ENCODE peak calls at places on chromosomes 3 and 15, in seven cellular contexts. T, F, Y, R, V, Q and H are unnamed samples.

GRCh38 chr3:133792171-133792763 is 13.3 kb upstream of the SRPRB start:
- DNase-seq in R (peak), Y (no peak), T (no peak), V (peak), F (no peak), Q (no peak), H (no peak)

GRCh38 chr3:149021830-149022229 is 30.5 kb downstream of the GYG1 start:
- DNase-seq in F (no peak), R (no peak), Y (no peak), Q (no peak), T (no peak), V (no peak), H (no peak)

GRCh38 chr3:171953300-171954022 is 85.9 kb upstream of the FNDC3B start:
- DNase-seq in F (no peak), T (no peak), R (no peak), V (no peak), Q (no peak), Y (no peak), H (no peak)

GRCh38 chr3:14435175-14436011 is 33.0 kb downstream of the SLC6A6 start:
- DNase-seq in Q (no peak), V (no peak), Y (no peak), T (no peak), F (peak), R (no peak), H (no peak)

GRCh38 chr3:64972793-64973192 is 285.0 kb upstream of the ADAMTS9 start:
- DNase-seq in F (no peak), R (no peak), Y (no peak), T (no peak), Q (no peak), V (no peak), H (no peak)

GRCh38 chr15:37078000-37078399 is 22.3 kb downstream of the MEIS2 start:
- DNase-seq in T (no peak), Q (no peak), V (no peak), R (no peak), Y (no peak), F (no peak), H (no peak)

GRCh38 chr3:187777331-187778046 is 32.2 kb upstream of the BCL6 start:
- DNase-seq in V (peak), Y (no peak), F (no peak), R (no peak), Q (no peak), T (peak), H (peak)

GRCh38 chr3:174776123-174776522 is 83.0 kb upstream of the NAALADL2 start:
- DNase-seq in Y (no peak), T (no peak), V (peak), R (no peak), F (no peak), Q (no peak), H (no peak)

GRCh38 chr15:34437687-34438086 is at the start of gene GOLGA8A:
- DNase-seq in R (no peak), Y (peak), T (peak), V (peak), Q (no peak), F (peak), H (peak)

GRCh38 chr3:121914081-121914998 is 20.1 kb downstream of the SLC15A2 start:
- DNase-seq in R (no peak), T (no peak), V (no peak), F (no peak), Y (no peak), Q (no peak), H (no peak)

GRCh38 chr3:171566803-171567422 is 106.7 kb upstream of the TNIK start:
- DNase-seq in R (peak), Y (no peak), F (no peak), T (peak), Q (no peak), V (no peak), H (no peak)

GRCh38 chr3:125156491-125156890 is 56.1 kb downstream of the SLC12A8 start:
- DNase-seq in Y (no peak), R (no peak), V (no peak), T (no peak), F (no peak), Q (no peak), H (no peak)

GRCh38 chr3:42179110-42179725 is 86.8 kb downstream of the CCK start:
- DNase-seq in V (peak), Y (peak), T (peak), R (no peak), Q (peak), F (peak), H (no peak)

GRCh38 chr3:29525254-29525881 is 244.5 kb downstream of the RBMS3 start:
- DNase-seq in R (no peak), Q (peak), Y (peak), T (no peak), V (no peak), F (peak), H (no peak)

GRCh38 chr3:133570139-133570936 is 3.1 kb upstream of the CDV3 start:
- DNase-seq in F (peak), V (peak), Q (no peak), Y (no peak), T (no peak), R (peak), H (no peak)

GRCh38 chr3:36461588-36461987 is 81.3 kb downstream of the STAC start:
- DNase-seq in Q (no peak), Y (no peak), R (no peak), T (no peak), V (no peak), F (no peak), H (no peak)

GRCh38 chr3:110178965-110179364 is 841.6 kb upstream of the DPPA4 start:
- DNase-seq in Y (peak), F (no peak), T (no peak), R (no peak), V (no peak), Q (no peak), H (no peak)

GRCh38 chr3:21942328-21942727 is 191.3 kb upstream of the ZNF385D start:
- DNase-seq in Y (no peak), Q (no peak), R (no peak), F (peak), V (peak), T (no peak), H (no peak)

GRCh38 chr15:89767411-89767915 is 8.7 kb upstream of the MESP2 start:
- DNase-seq in T (no peak), Y (no peak), F (no peak), V (no peak), R (no peak), Q (no peak), H (no peak)

GRCh38 chr3:87867001-87867400 is 191.8 kb downstream of the CGGBP1 start:
- DNase-seq in R (no peak), V (no peak), T (no peak), Y (no peak), F (no peak), Q (no peak), H (no peak)

GRCh38 chr3:136919799-136920580 is 37.8 kb upstream of the IL20RB start:
- DNase-seq in R (no peak), V (no peak), Y (no peak), Q (no peak), F (no peak), T (no peak), H (no peak)

GRCh38 chr15:52731004-52731403 is 51.8 kb upstream of the ATOSA start:
- DNase-seq in V (no peak), R (no peak), F (no peak), Q (no peak), Y (no peak), T (no peak), H (no peak)

GRCh38 chr3:114874447-114874846 is 272.6 kb downstream of the ZBTB20 start:
- DNase-seq in T (no peak), Y (no peak), R (no peak), F (no peak), V (no peak), Q (no peak), H (no peak)

DNA sequence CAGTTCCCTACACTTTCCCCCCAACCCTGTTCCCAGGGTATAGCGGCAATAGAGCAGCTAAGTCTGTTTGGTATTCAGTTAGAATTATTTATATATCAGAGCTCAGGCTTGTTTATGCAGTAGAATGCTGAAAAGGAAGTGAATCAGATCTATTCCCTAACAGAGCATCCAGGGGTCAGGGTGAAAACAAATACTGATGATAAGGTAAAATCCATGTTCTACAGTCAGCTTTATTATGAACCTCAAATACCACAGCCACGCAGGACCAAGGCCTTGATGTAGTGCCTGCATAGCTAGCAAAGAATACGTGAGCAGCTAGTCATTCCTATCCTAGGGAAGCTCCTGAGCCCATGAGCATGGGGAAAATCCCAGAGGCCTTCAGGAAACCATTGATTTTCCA is 229.7 kb upstream of the ICE2 start:
- DNase-seq in R (no peak), Q (no peak), F (no peak), T (no peak), V (no peak), Y (no peak), H (no peak)
- H3K27ac ChIP-seq in R (no peak), Q (no peak), F (no peak), T (no peak), V (no peak), Y (no peak), H (no peak)

GRCh38 chr15:27433604-27434003 is 462.6 kb downstream of the GABRG3 start:
- DNase-seq in T (no peak), F (no peak), V (no peak), Y (no peak), Q (no peak), R (no peak), H (no peak)
- TF ChIP-seq CTCF in T (no peak), F (no peak), V (no peak), Y (no peak), Q (no peak), R (no peak), H (no peak)

DNA sequence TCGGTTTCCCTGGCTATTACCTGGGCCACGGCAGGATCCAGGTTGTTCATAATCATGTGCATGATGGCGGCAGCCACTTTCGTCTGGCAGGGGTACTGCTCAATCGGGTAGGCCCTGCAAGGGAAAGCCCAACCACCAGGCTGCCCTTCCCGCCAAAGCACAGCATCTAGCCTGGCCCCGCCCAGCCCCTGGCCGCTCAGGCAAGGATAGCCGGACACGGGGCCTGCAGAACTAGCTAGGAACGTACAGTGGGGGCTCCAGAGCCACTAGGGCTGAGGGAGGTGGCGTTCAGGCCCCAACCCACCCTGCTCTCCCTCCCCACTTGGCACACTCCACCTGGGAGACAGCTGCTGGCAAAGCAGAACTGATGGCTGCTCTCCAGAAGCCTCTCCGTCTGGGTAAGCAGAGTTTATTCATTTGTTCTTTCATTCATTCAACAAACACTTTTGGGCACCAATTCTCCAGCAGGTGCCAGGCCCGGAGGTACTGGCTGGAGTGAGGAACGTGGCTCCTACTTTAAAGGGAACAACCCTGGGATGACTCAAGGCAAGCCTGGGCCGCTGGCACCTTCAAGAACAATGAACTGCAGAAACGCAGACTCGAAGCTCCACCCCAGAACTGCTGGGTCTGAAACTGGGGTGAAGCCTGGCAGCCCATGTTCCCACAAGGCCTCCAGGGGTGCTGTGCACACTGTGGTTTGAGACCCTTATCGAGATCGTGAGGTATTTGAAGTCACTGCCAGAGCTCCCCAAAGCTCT is 7.8 kb downstream of the UROC1 start:
- DNase-seq in Q (peak), F (peak), V (no peak), Y (no peak), R (no peak), T (no peak), H (no peak)
- H3K27ac ChIP-seq in Q (no peak), F (no peak), V (no peak), Y (no peak), R (no peak), T (no peak), H (no peak)

DNA sequence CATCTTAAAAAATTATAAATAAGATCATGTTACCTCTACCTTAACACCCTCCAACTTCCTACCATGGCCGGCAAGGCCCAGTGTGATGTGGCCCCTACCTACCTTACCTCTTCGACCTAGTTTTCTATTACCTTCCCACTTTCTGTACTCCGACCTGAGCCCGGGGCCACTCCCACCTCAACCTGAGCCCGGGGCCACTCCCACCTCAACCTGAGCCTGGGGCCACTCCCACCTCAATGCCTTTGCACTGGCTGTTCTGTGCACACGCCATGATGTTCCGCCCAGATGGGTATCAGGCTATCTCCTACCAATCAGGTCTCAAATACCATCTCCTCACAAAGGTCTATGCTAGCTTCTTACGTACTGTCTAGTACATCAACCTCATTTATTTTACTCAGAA is 66.8 kb upstream of the XXYLT1 start:
- DNase-seq in F (no peak), Y (no peak), R (no peak), Q (no peak), T (no peak), V (no peak), H (no peak)
- TF ChIP-seq CTCF in F (no peak), Y (no peak), R (no peak), Q (no peak), T (no peak), V (no peak), H (no peak)

GRCh38 chr3:178194547-178194946 is 341.7 kb upstream of the KCNMB2 start:
- DNase-seq in Y (no peak), F (no peak), Q (no peak), V (no peak), R (no peak), T (no peak), H (no peak)
- H3K27ac ChIP-seq in Y (no peak), F (no peak), Q (no peak), V (no peak), R (no peak), T (no peak), H (no peak)

GRCh38 chr3:7800006-7800780 is 701.4 kb upstream of the LMCD1 start:
- DNase-seq in Q (no peak), R (no peak), T (no peak), Y (no peak), V (no peak), F (no peak), H (no peak)
- TF ChIP-seq CTCF in Q (no peak), R (peak), T (no peak), Y (no peak), V (peak), F (peak), H (peak)

GRCh38 chr3:159637895-159638542 is 350.6 kb upstream of the IL12A start:
- DNase-seq in V (no peak), Q (no peak), T (no peak), R (no peak), F (no peak), Y (no peak), H (no peak)
- H3K27ac ChIP-seq in V (no peak), Q (no peak), T (no peak), R (no peak), F (no peak), Y (no peak), H (no peak)

DNA sequence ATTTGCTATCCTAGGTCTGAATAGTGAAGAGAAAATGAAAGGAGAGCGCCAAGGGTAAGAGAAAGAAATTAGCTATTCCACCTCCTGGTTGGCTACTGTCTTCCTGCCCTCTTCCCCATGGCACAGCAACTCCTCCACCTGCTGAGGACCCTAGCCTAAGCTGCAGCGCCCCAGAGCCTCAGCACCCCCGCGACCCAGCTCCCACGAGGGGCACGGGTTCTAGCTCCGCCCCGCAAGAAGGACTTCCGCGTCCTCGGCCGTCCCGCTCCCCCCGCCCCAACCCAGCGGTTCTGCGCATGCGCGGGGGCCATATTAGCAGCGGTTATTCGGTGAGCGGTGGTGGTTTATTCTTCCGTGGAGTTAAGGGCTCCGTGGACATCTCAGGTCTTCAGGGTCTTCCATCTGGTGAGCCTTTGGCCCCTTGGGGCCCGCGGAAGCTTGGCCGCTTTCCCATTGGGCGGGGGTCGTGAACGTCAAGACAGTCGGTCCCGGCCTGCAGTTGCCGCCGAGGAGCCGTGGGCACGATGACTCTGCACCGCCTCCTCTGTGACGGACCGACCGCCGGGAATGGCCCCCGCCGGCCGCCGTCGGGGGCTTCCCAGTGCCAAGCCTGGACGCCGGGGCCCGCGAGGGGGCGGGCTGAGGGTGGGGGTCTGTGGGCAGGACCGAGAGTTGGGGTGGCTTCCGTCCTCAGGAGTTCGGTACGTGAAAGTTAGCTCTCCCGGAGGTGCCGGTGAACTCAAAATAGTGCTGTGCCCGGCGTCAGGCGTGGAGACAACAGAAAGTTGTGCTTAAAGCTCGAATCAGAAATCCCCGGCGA is at the start of gene PSMA4:
- DNase-seq in Q (peak), V (peak), Y (peak), T (peak), F (peak), R (peak), H (peak)
- TF ChIP-seq CTCF in Q (no peak), V (peak), Y (no peak), T (no peak), F (peak), R (no peak), H (no peak)